ENCODE peak calls at places on chromosomes 5 and 9, in seven cellular contexts. One of them, this sample, is unnamed. For H3K27me3 and H3K36me3, the result is how much of the 10 kb centered on the place peaks cover.

GRCh38 chr5:138753794-138754698 is 821 bp downstream of the CTNNA1 start:
- DNase-seq in spleen: peak
- DNase-seq in breast epithelium: peak
- DNase-seq in left ventricle myocardium inferior: peak
- DNase-seq in fibroblast of lung: peak
- DNase-seq in neural progenitor cell: peak
- DNase-seq in tibial nerve: peak
- DNase-seq in this sample: peak

GRCh38 chr5:164597293-164597900 is 1092.0 kb downstream of the MAT2B start:
- DNase-seq in spleen: no peak
- DNase-seq in breast epithelium: no peak
- DNase-seq in left ventricle myocardium inferior: no peak
- DNase-seq in fibroblast of lung: no peak
- DNase-seq in neural progenitor cell: peak
- DNase-seq in tibial nerve: no peak
- DNase-seq in this sample: peak

GRCh38 chr9:84970432-84970831 is 300.9 kb downstream of the NTRK2 start:
- DNase-seq in spleen: no peak
- DNase-seq in breast epithelium: no peak
- DNase-seq in left ventricle myocardium inferior: no peak
- DNase-seq in fibroblast of lung: peak
- DNase-seq in neural progenitor cell: no peak
- DNase-seq in tibial nerve: no peak
- DNase-seq in this sample: no peak

GRCh38 chr5:149445739-149446369 is 66.8 kb upstream of the IL17B start:
- DNase-seq in spleen: no peak
- DNase-seq in breast epithelium: no peak
- DNase-seq in left ventricle myocardium inferior: no peak
- DNase-seq in fibroblast of lung: peak
- DNase-seq in neural progenitor cell: no peak
- DNase-seq in tibial nerve: no peak
- DNase-seq in this sample: no peak

GRCh38 chr9:106038266-106039001 is 344.1 kb downstream of the TMEM38B start:
- DNase-seq in spleen: no peak
- DNase-seq in breast epithelium: no peak
- DNase-seq in left ventricle myocardium inferior: no peak
- DNase-seq in fibroblast of lung: peak
- DNase-seq in neural progenitor cell: no peak
- DNase-seq in tibial nerve: no peak
- DNase-seq in this sample: no peak

GRCh38 chr9:35696520-35697215 is 6.9 kb upstream of the TPM2 start:
- DNase-seq in spleen: peak
- DNase-seq in breast epithelium: peak
- DNase-seq in left ventricle myocardium inferior: peak
- DNase-seq in fibroblast of lung: peak
- DNase-seq in neural progenitor cell: peak
- DNase-seq in tibial nerve: peak
- DNase-seq in this sample: peak

GRCh38 chr5:100762163-100762562 is 140.9 kb downstream of the ST8SIA4 start:
- DNase-seq in spleen: no peak
- DNase-seq in breast epithelium: no peak
- DNase-seq in left ventricle myocardium inferior: no peak
- DNase-seq in fibroblast of lung: peak
- DNase-seq in neural progenitor cell: no peak
- DNase-seq in tibial nerve: no peak
- DNase-seq in this sample: no peak

GRCh38 chr5:135327429-135328127 is 71.5 kb downstream of the MACROH2A1 start:
- DNase-seq in spleen: no peak
- DNase-seq in breast epithelium: no peak
- DNase-seq in left ventricle myocardium inferior: no peak
- DNase-seq in fibroblast of lung: no peak
- DNase-seq in neural progenitor cell: no peak
- DNase-seq in tibial nerve: no peak
- DNase-seq in this sample: no peak

GRCh38 chr5:149429839-149430721 is 51.0 kb upstream of the IL17B start:
- DNase-seq in spleen: peak
- DNase-seq in breast epithelium: peak
- DNase-seq in left ventricle myocardium inferior: peak
- DNase-seq in fibroblast of lung: peak
- DNase-seq in neural progenitor cell: no peak
- DNase-seq in tibial nerve: no peak
- DNase-seq in this sample: peak

GRCh38 chr5:5209101-5209500 is 69.0 kb downstream of the ADAMTS16 start:
- DNase-seq in spleen: no peak
- DNase-seq in breast epithelium: no peak
- DNase-seq in left ventricle myocardium inferior: no peak
- DNase-seq in fibroblast of lung: peak
- DNase-seq in neural progenitor cell: no peak
- DNase-seq in tibial nerve: no peak
- DNase-seq in this sample: no peak

GRCh38 chr5:55231476-55232193 is 1.8 kb downstream of the CCNO start:
- DNase-seq in spleen: no peak
- DNase-seq in breast epithelium: no peak
- DNase-seq in left ventricle myocardium inferior: no peak
- DNase-seq in fibroblast of lung: peak
- DNase-seq in neural progenitor cell: peak
- DNase-seq in tibial nerve: no peak
- DNase-seq in this sample: peak

GRCh38 chr5:172774561-172775271 is 3.7 kb upstream of the DUSP1 start:
- DNase-seq in spleen: no peak
- DNase-seq in breast epithelium: no peak
- DNase-seq in left ventricle myocardium inferior: no peak
- DNase-seq in fibroblast of lung: no peak
- DNase-seq in neural progenitor cell: no peak
- DNase-seq in tibial nerve: no peak
- DNase-seq in this sample: no peak

GRCh38 chr5:126501448-126501847 is 78.2 kb downstream of the GRAMD2B start:
- DNase-seq in spleen: no peak
- DNase-seq in breast epithelium: no peak
- DNase-seq in left ventricle myocardium inferior: no peak
- DNase-seq in fibroblast of lung: no peak
- DNase-seq in neural progenitor cell: no peak
- DNase-seq in tibial nerve: no peak
- DNase-seq in this sample: no peak

GRCh38 chr5:59246470-59247250 is 646.9 kb downstream of the PDE4D start:
- DNase-seq in spleen: no peak
- DNase-seq in breast epithelium: no peak
- DNase-seq in left ventricle myocardium inferior: no peak
- DNase-seq in fibroblast of lung: peak
- DNase-seq in neural progenitor cell: no peak
- DNase-seq in tibial nerve: no peak
- DNase-seq in this sample: no peak

GRCh38 chr9:28212979-28213378 is 639.7 kb upstream of the C9orf72 start:
- DNase-seq in spleen: no peak
- DNase-seq in breast epithelium: no peak
- DNase-seq in left ventricle myocardium inferior: no peak
- DNase-seq in fibroblast of lung: peak
- DNase-seq in neural progenitor cell: no peak
- DNase-seq in tibial nerve: no peak
- DNase-seq in this sample: no peak

GRCh38 chr5:113117543-113118110 is 141.0 kb downstream of the DCP2 start:
- DNase-seq in spleen: no peak
- DNase-seq in breast epithelium: no peak
- DNase-seq in left ventricle myocardium inferior: no peak
- DNase-seq in fibroblast of lung: no peak
- DNase-seq in neural progenitor cell: no peak
- DNase-seq in tibial nerve: no peak
- DNase-seq in this sample: no peak

GRCh38 chr5:172623313-172623980 is 17.6 kb upstream of the NEURL1B start:
- DNase-seq in spleen: peak
- DNase-seq in breast epithelium: no peak
- DNase-seq in left ventricle myocardium inferior: no peak
- DNase-seq in fibroblast of lung: no peak
- DNase-seq in neural progenitor cell: no peak
- DNase-seq in tibial nerve: no peak
- DNase-seq in this sample: no peak

GRCh38 chr5:73754254-73754653 is 128.3 kb downstream of the ARHGEF28 start:
- DNase-seq in spleen: no peak
- DNase-seq in breast epithelium: no peak
- DNase-seq in left ventricle myocardium inferior: no peak
- DNase-seq in fibroblast of lung: no peak
- DNase-seq in neural progenitor cell: no peak
- DNase-seq in tibial nerve: no peak
- DNase-seq in this sample: no peak

GRCh38 chr5:126016256-126016655 is 407.0 kb upstream of the GRAMD2B start:
- DNase-seq in spleen: no peak
- DNase-seq in breast epithelium: peak
- DNase-seq in left ventricle myocardium inferior: peak
- DNase-seq in fibroblast of lung: peak
- DNase-seq in neural progenitor cell: no peak
- DNase-seq in tibial nerve: no peak
- DNase-seq in this sample: no peak

GRCh38 chr9:85147046-85147640 is 477.6 kb downstream of the NTRK2 start:
- DNase-seq in spleen: no peak
- DNase-seq in breast epithelium: no peak
- DNase-seq in left ventricle myocardium inferior: no peak
- DNase-seq in fibroblast of lung: no peak
- DNase-seq in neural progenitor cell: no peak
- DNase-seq in tibial nerve: no peak
- DNase-seq in this sample: no peak

GRCh38 chr5:21121213-21121612 is 1133.2 kb upstream of the CDH18 start:
- DNase-seq in spleen: no peak
- DNase-seq in breast epithelium: no peak
- DNase-seq in left ventricle myocardium inferior: no peak
- DNase-seq in fibroblast of lung: peak
- DNase-seq in neural progenitor cell: no peak
- DNase-seq in tibial nerve: no peak
- DNase-seq in this sample: no peak

GRCh38 chr5:134409321-134409720 is 2.4 kb downstream of the CDKN2AIPNL start:
- DNase-seq in spleen: no peak
- DNase-seq in breast epithelium: no peak
- DNase-seq in left ventricle myocardium inferior: no peak
- DNase-seq in fibroblast of lung: no peak
- DNase-seq in neural progenitor cell: no peak
- DNase-seq in tibial nerve: no peak
- DNase-seq in this sample: no peak

GRCh38 chr9:137214620-137215019 is 7.4 kb downstream of the RNF208 start:
- DNase-seq in spleen: no peak
- DNase-seq in breast epithelium: no peak
- DNase-seq in left ventricle myocardium inferior: no peak
- DNase-seq in fibroblast of lung: no peak
- DNase-seq in neural progenitor cell: no peak
- DNase-seq in tibial nerve: no peak
- DNase-seq in this sample: no peak

GRCh38 chr9:33030285-33030684 is 5.2 kb downstream of the DNAJA1 start:
- DNase-seq in spleen: no peak
- DNase-seq in breast epithelium: no peak
- DNase-seq in left ventricle myocardium inferior: no peak
- DNase-seq in fibroblast of lung: no peak
- DNase-seq in neural progenitor cell: no peak
- DNase-seq in tibial nerve: no peak
- DNase-seq in this sample: no peak

DNA sequence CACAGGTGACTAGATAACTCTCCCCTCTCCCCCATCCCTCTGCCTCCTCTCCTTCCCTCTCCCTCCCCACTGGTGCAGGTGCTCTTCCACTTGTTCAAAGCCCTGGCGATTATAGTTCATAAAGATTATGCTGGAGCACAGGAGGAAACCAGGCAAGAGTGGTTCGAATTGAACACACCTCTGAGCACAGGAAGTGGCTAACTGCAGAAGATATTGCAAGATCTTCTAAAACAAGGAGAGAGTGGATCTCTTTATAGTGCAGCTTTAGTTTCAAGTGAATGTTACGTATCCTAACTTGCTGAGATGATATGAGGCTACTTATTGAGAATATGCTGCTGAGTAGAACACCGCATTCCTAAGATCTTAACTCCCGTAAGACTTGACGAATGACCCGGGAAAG is 178.4 kb downstream of the GOLPH3 start:
- DNase-seq in spleen: no peak
- DNase-seq in breast epithelium: no peak
- DNase-seq in left ventricle myocardium inferior: no peak
- DNase-seq in fibroblast of lung: no peak
- DNase-seq in neural progenitor cell: no peak
- DNase-seq in tibial nerve: no peak
- DNase-seq in this sample: no peak
- H3K27me3 ChIP-seq in spleen: under half
- H3K27me3 ChIP-seq in breast epithelium: under half
- H3K27me3 ChIP-seq in left ventricle myocardium inferior: under half
- H3K27me3 ChIP-seq in fibroblast of lung: under half
- H3K27me3 ChIP-seq in neural progenitor cell: under half
- H3K27me3 ChIP-seq in tibial nerve: under half
- H3K27me3 ChIP-seq in this sample: under half

GRCh38 chr5:95178046-95178651 is 106.7 kb downstream of the MCTP1 start:
- DNase-seq in spleen: no peak
- DNase-seq in breast epithelium: no peak
- DNase-seq in left ventricle myocardium inferior: no peak
- DNase-seq in fibroblast of lung: peak
- DNase-seq in neural progenitor cell: peak
- DNase-seq in tibial nerve: peak
- DNase-seq in this sample: peak

GRCh38 chr5:95184924-95185323 is 100.0 kb downstream of the MCTP1 start:
- DNase-seq in spleen: no peak
- DNase-seq in breast epithelium: no peak
- DNase-seq in left ventricle myocardium inferior: no peak
- DNase-seq in fibroblast of lung: no peak
- DNase-seq in neural progenitor cell: no peak
- DNase-seq in tibial nerve: no peak
- DNase-seq in this sample: no peak

GRCh38 chr5:95181650-95182049 is 103.2 kb downstream of the MCTP1 start:
- DNase-seq in spleen: no peak
- DNase-seq in breast epithelium: no peak
- DNase-seq in left ventricle myocardium inferior: no peak
- DNase-seq in fibroblast of lung: no peak
- DNase-seq in neural progenitor cell: no peak
- DNase-seq in tibial nerve: no peak
- DNase-seq in this sample: no peak
- H3K4me3 ChIP-seq in spleen: no peak
- H3K4me3 ChIP-seq in breast epithelium: no peak
- H3K4me3 ChIP-seq in left ventricle myocardium inferior: no peak
- H3K4me3 ChIP-seq in fibroblast of lung: no peak
- H3K4me3 ChIP-seq in neural progenitor cell: no peak
- H3K4me3 ChIP-seq in tibial nerve: no peak
- H3K4me3 ChIP-seq in this sample: no peak

DNA sequence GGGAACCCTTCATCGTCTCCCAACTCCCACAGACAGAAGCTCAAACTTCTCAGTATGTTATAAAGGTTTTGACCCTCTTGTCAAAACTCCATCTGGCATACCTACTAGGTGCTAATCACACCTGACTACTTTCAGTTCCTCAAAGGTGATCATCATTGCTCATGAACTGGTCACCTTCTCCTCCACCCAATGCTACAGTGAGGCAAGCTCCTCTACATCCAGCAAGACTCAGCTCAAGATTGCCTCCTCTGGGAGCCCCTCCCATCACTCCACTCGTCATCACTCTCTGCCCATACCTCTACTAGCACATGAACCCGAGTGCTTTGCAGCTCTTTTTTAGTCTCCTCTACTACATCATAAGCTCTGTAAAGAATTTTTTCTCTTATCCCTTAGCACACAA is 102.4 kb downstream of the LPAR1 start:
- DNase-seq in spleen: no peak
- DNase-seq in breast epithelium: no peak
- DNase-seq in left ventricle myocardium inferior: no peak
- DNase-seq in fibroblast of lung: no peak
- DNase-seq in neural progenitor cell: no peak
- DNase-seq in tibial nerve: no peak
- DNase-seq in this sample: no peak
- H3K36me3 ChIP-seq in spleen: under half
- H3K36me3 ChIP-seq in breast epithelium: under half
- H3K36me3 ChIP-seq in left ventricle myocardium inferior: under half
- H3K36me3 ChIP-seq in fibroblast of lung: under half
- H3K36me3 ChIP-seq in neural progenitor cell: under half
- H3K36me3 ChIP-seq in tibial nerve: under half
- H3K36me3 ChIP-seq in this sample: under half

GRCh38 chr5:86806206-86806605 is 188.5 kb downstream of the COX7C start:
- DNase-seq in spleen: no peak
- DNase-seq in breast epithelium: no peak
- DNase-seq in left ventricle myocardium inferior: no peak
- DNase-seq in fibroblast of lung: no peak
- DNase-seq in neural progenitor cell: no peak
- DNase-seq in tibial nerve: no peak
- DNase-seq in this sample: no peak

GRCh38 chr5:86807046-86807712 is 189.4 kb downstream of the COX7C start:
- DNase-seq in spleen: no peak
- DNase-seq in breast epithelium: no peak
- DNase-seq in left ventricle myocardium inferior: no peak
- DNase-seq in fibroblast of lung: no peak
- DNase-seq in neural progenitor cell: no peak
- DNase-seq in tibial nerve: no peak
- DNase-seq in this sample: no peak
- H3K27me3 ChIP-seq in spleen: under half
- H3K27me3 ChIP-seq in breast epithelium: under half
- H3K27me3 ChIP-seq in left ventricle myocardium inferior: under half
- H3K27me3 ChIP-seq in fibroblast of lung: under half
- H3K27me3 ChIP-seq in neural progenitor cell: under half
- H3K27me3 ChIP-seq in tibial nerve: under half
- H3K27me3 ChIP-seq in this sample: under half